ENCODE peak calls at places on chromosomes 3 and 15, in six cellular contexts. One of them, this sample, is unnamed.
A peak's percentile ranks its signal among the peaks of the same experiment; 100 is the strongest.

GRCh38 chr3:134803051-134803505 is 8.0 kb downstream of the EPHB1 start:
- DNase-seq in thoracic aorta: no peak
- DNase-seq in tibial artery: no peak
- DNase-seq in IMR-90: no peak
- DNase-seq in CD8-positive, alpha-beta memory T cell: no peak
- DNase-seq in neural progenitor cell: no peak
- DNase-seq in this sample: no peak

GRCh38 chr3:133881987-133882825 is 13.5 kb downstream of the RAB6B start:
- DNase-seq in thoracic aorta: no peak
- DNase-seq in tibial artery: no peak
- DNase-seq in IMR-90: no peak
- DNase-seq in CD8-positive, alpha-beta memory T cell: no peak
- DNase-seq in neural progenitor cell: no peak
- DNase-seq in this sample: no peak

GRCh38 chr15:35173444-35174118 is 88.5 kb upstream of the NANOGP8 start:
- DNase-seq in thoracic aorta: no peak
- DNase-seq in tibial artery: no peak
- DNase-seq in IMR-90: peak; percentile 62
- DNase-seq in CD8-positive, alpha-beta memory T cell: no peak
- DNase-seq in neural progenitor cell: no peak
- DNase-seq in this sample: no peak

GRCh38 chr3:125431391-125431790 is 56.3 kb upstream of the ZNF148 start:
- DNase-seq in thoracic aorta: no peak
- DNase-seq in tibial artery: no peak
- DNase-seq in IMR-90: peak; percentile 72
- DNase-seq in CD8-positive, alpha-beta memory T cell: no peak
- DNase-seq in neural progenitor cell: no peak
- DNase-seq in this sample: no peak

GRCh38 chr15:41933771-41934170 is 38.6 kb downstream of the EHD4 start:
- DNase-seq in thoracic aorta: no peak
- DNase-seq in tibial artery: no peak
- DNase-seq in IMR-90: peak; percentile 41
- DNase-seq in CD8-positive, alpha-beta memory T cell: no peak
- DNase-seq in neural progenitor cell: no peak
- DNase-seq in this sample: no peak

GRCh38 chr15:27639595-27639994 is 459.5 kb downstream of the OCA2 start:
- DNase-seq in thoracic aorta: no peak
- DNase-seq in tibial artery: no peak
- DNase-seq in IMR-90: no peak
- DNase-seq in CD8-positive, alpha-beta memory T cell: no peak
- DNase-seq in neural progenitor cell: no peak
- DNase-seq in this sample: no peak

GRCh38 chr3:172094621-172095557 is 55.5 kb downstream of the FNDC3B start:
- DNase-seq in thoracic aorta: no peak
- DNase-seq in tibial artery: no peak
- DNase-seq in IMR-90: peak; percentile 62
- DNase-seq in CD8-positive, alpha-beta memory T cell: no peak
- DNase-seq in neural progenitor cell: no peak
- DNase-seq in this sample: peak; percentile 29

GRCh38 chr3:133452603-133453313 is 52.9 kb downstream of the BFSP2 start:
- DNase-seq in thoracic aorta: no peak
- DNase-seq in tibial artery: no peak
- DNase-seq in IMR-90: no peak
- DNase-seq in CD8-positive, alpha-beta memory T cell: no peak
- DNase-seq in neural progenitor cell: peak; percentile 33
- DNase-seq in this sample: no peak

GRCh38 chr15:100123611-100124010 is 218.2 kb downstream of the ADAMTS17 start:
- DNase-seq in thoracic aorta: no peak
- DNase-seq in tibial artery: no peak
- DNase-seq in IMR-90: no peak
- DNase-seq in CD8-positive, alpha-beta memory T cell: no peak
- DNase-seq in neural progenitor cell: no peak
- DNase-seq in this sample: no peak

GRCh38 chr15:100781061-100781960 is 98.3 kb upstream of the ALDH1A3 start:
- DNase-seq in thoracic aorta: no peak
- DNase-seq in tibial artery: peak; percentile 13
- DNase-seq in IMR-90: no peak
- DNase-seq in CD8-positive, alpha-beta memory T cell: no peak
- DNase-seq in neural progenitor cell: peak; percentile 2
- DNase-seq in this sample: no peak

GRCh38 chr3:183991403-183991802 is 26.3 kb downstream of the ABCC5 start:
- DNase-seq in thoracic aorta: no peak
- DNase-seq in tibial artery: no peak
- DNase-seq in IMR-90: no peak
- DNase-seq in CD8-positive, alpha-beta memory T cell: no peak
- DNase-seq in neural progenitor cell: no peak
- DNase-seq in this sample: no peak

GRCh38 chr3:120450261-120450913 is 405 bp downstream of the FSTL1 start:
- DNase-seq in thoracic aorta: no peak
- DNase-seq in tibial artery: peak; percentile 32
- DNase-seq in IMR-90: no peak
- DNase-seq in CD8-positive, alpha-beta memory T cell: no peak
- DNase-seq in neural progenitor cell: peak; percentile 60
- DNase-seq in this sample: peak; percentile 63

GRCh38 chr3:188152660-188153497 is 1.1 kb upstream of the LPP start:
- DNase-seq in thoracic aorta: no peak
- DNase-seq in tibial artery: peak; percentile 42
- DNase-seq in IMR-90: peak; percentile 73
- DNase-seq in CD8-positive, alpha-beta memory T cell: no peak
- DNase-seq in neural progenitor cell: peak; percentile 44
- DNase-seq in this sample: peak; percentile 41

GRCh38 chr15:76336254-76337046 is at the start of gene ISL2:
- DNase-seq in thoracic aorta: no peak
- DNase-seq in tibial artery: no peak
- DNase-seq in IMR-90: peak; percentile 96
- DNase-seq in CD8-positive, alpha-beta memory T cell: peak; percentile 12
- DNase-seq in neural progenitor cell: peak; percentile 97
- DNase-seq in this sample: peak; percentile 53

GRCh38 chr3:155495387-155495786 is 201.9 kb upstream of the STRIT1 start:
- DNase-seq in thoracic aorta: no peak
- DNase-seq in tibial artery: no peak
- DNase-seq in IMR-90: peak; percentile 0
- DNase-seq in CD8-positive, alpha-beta memory T cell: no peak
- DNase-seq in neural progenitor cell: no peak
- DNase-seq in this sample: no peak

GRCh38 chr15:58574612-58575011 is 142.8 kb downstream of the LIPC start:
- DNase-seq in thoracic aorta: no peak
- DNase-seq in tibial artery: no peak
- DNase-seq in IMR-90: no peak
- DNase-seq in CD8-positive, alpha-beta memory T cell: no peak
- DNase-seq in neural progenitor cell: no peak
- DNase-seq in this sample: no peak

GRCh38 chr3:15151166-15151565 is 52.2 kb upstream of the RBSN start:
- DNase-seq in thoracic aorta: no peak
- DNase-seq in tibial artery: no peak
- DNase-seq in IMR-90: no peak
- DNase-seq in CD8-positive, alpha-beta memory T cell: no peak
- DNase-seq in neural progenitor cell: no peak
- DNase-seq in this sample: peak; percentile 5

GRCh38 chr15:86163771-86164170 is 84.1 kb downstream of the AGBL1 start:
- DNase-seq in thoracic aorta: no peak
- DNase-seq in tibial artery: peak; percentile 40
- DNase-seq in IMR-90: no peak
- DNase-seq in CD8-positive, alpha-beta memory T cell: no peak
- DNase-seq in neural progenitor cell: no peak
- DNase-seq in this sample: no peak

GRCh38 chr15:25886498-25887140 is 23.5 kb upstream of the ATP10A start:
- DNase-seq in thoracic aorta: no peak
- DNase-seq in tibial artery: peak; percentile 53
- DNase-seq in IMR-90: no peak
- DNase-seq in CD8-positive, alpha-beta memory T cell: no peak
- DNase-seq in neural progenitor cell: no peak
- DNase-seq in this sample: no peak

GRCh38 chr3:126118591-126118990 is 34.7 kb upstream of the SLC41A3 start:
- DNase-seq in thoracic aorta: no peak
- DNase-seq in tibial artery: peak; percentile 10
- DNase-seq in IMR-90: no peak
- DNase-seq in CD8-positive, alpha-beta memory T cell: no peak
- DNase-seq in neural progenitor cell: no peak
- DNase-seq in this sample: no peak

GRCh38 chr15:39232512-39232911 is 348.4 kb upstream of the THBS1 start:
- DNase-seq in thoracic aorta: no peak
- DNase-seq in tibial artery: no peak
- DNase-seq in IMR-90: peak; percentile 95
- DNase-seq in CD8-positive, alpha-beta memory T cell: no peak
- DNase-seq in neural progenitor cell: no peak
- DNase-seq in this sample: peak; percentile 37

GRCh38 chr15:39230917-39231285 is 350.0 kb upstream of the THBS1 start:
- DNase-seq in thoracic aorta: no peak
- DNase-seq in tibial artery: no peak
- DNase-seq in IMR-90: no peak
- DNase-seq in CD8-positive, alpha-beta memory T cell: no peak
- DNase-seq in neural progenitor cell: no peak
- DNase-seq in this sample: no peak

GRCh38 chr15:39228889-39229288 is 352.0 kb upstream of the THBS1 start:
- DNase-seq in thoracic aorta: no peak
- DNase-seq in tibial artery: no peak
- DNase-seq in IMR-90: no peak
- DNase-seq in CD8-positive, alpha-beta memory T cell: no peak
- DNase-seq in neural progenitor cell: no peak
- DNase-seq in this sample: no peak

GRCh38 chr15:39227001-39227400 is 353.9 kb upstream of the THBS1 start:
- DNase-seq in thoracic aorta: no peak
- DNase-seq in tibial artery: no peak
- DNase-seq in IMR-90: no peak
- DNase-seq in CD8-positive, alpha-beta memory T cell: no peak
- DNase-seq in neural progenitor cell: no peak
- DNase-seq in this sample: no peak

GRCh38 chr15:39230205-39230916 is 350.5 kb upstream of the THBS1 start:
- DNase-seq in thoracic aorta: no peak
- DNase-seq in tibial artery: no peak
- DNase-seq in IMR-90: no peak
- DNase-seq in CD8-positive, alpha-beta memory T cell: no peak
- DNase-seq in neural progenitor cell: no peak
- DNase-seq in this sample: peak; percentile 66
- H3K27ac ChIP-seq in thoracic aorta: no peak overlapping the region
- H3K27ac ChIP-seq in tibial artery: no peak overlapping the region
- H3K27ac ChIP-seq in IMR-90: peak overlapping the region; percentile 50
- H3K27ac ChIP-seq in CD8-positive, alpha-beta memory T cell: no peak overlapping the region
- H3K27ac ChIP-seq in neural progenitor cell: no peak overlapping the region
- H3K27ac ChIP-seq in this sample: no peak overlapping the region

DNA sequence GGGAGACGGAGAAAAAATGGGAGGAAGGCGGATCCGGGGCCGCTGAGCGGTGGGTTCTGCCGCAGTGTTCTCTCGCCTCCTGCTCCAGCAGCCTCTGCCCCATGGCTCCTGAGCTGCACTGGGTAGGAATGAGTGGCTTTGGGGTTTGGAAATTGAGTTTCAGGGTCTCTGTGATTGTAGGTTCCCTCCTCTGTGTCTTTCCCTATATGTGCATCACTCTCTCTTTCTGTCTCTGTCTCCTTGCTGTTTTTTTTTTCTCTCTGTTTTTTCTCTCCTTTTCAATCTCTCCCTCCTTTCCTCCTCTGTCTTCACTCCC is 1.9 kb downstream of the GRM7 start:
- DNase-seq in thoracic aorta: no peak
- DNase-seq in tibial artery: no peak
- DNase-seq in IMR-90: no peak
- DNase-seq in CD8-positive, alpha-beta memory T cell: no peak
- DNase-seq in neural progenitor cell: no peak
- DNase-seq in this sample: no peak
- H3K27me3 ChIP-seq in thoracic aorta: no peaks in the 10 kb centered on the region
- H3K27me3 ChIP-seq in tibial artery: peaks cover 43% of the 10 kb centered on the region
- H3K27me3 ChIP-seq in IMR-90: no peaks in the 10 kb centered on the region
- H3K27me3 ChIP-seq in CD8-positive, alpha-beta memory T cell: no peaks in the 10 kb centered on the region
- H3K27me3 ChIP-seq in neural progenitor cell: peaks cover 90% of the 10 kb centered on the region
- H3K27me3 ChIP-seq in this sample: peaks cover 97% of the 10 kb centered on the region

GRCh38 chr15:82540055-82540983 is at the start of gene RPS17:
- DNase-seq in thoracic aorta: peak; percentile 81
- DNase-seq in tibial artery: peak; percentile 96
- DNase-seq in IMR-90: peak; percentile 93
- DNase-seq in CD8-positive, alpha-beta memory T cell: peak; percentile 98
- DNase-seq in neural progenitor cell: peak; percentile 95
- DNase-seq in this sample: peak; percentile 96

GRCh38 chr15:82540984-82541431 is 751 bp upstream of the RPS17 start:
- DNase-seq in thoracic aorta: no peak
- DNase-seq in tibial artery: no peak
- DNase-seq in IMR-90: peak; percentile 38
- DNase-seq in CD8-positive, alpha-beta memory T cell: no peak
- DNase-seq in neural progenitor cell: peak; percentile 33
- DNase-seq in this sample: peak; percentile 22

GRCh38 chr15:82537351-82537908 is 2.8 kb downstream of the RPS17 start:
- DNase-seq in thoracic aorta: no peak
- DNase-seq in tibial artery: no peak
- DNase-seq in IMR-90: no peak
- DNase-seq in CD8-positive, alpha-beta memory T cell: no peak
- DNase-seq in neural progenitor cell: no peak
- DNase-seq in this sample: peak; percentile 34

GRCh38 chr15:82538961-82539689 is 1.1 kb downstream of the RPS17 start:
- DNase-seq in thoracic aorta: no peak
- DNase-seq in tibial artery: no peak
- DNase-seq in IMR-90: no peak
- DNase-seq in CD8-positive, alpha-beta memory T cell: no peak
- DNase-seq in neural progenitor cell: no peak
- DNase-seq in this sample: no peak

GRCh38 chr15:82539690-82540054 is 585 bp downstream of the RPS17 start:
- DNase-seq in thoracic aorta: no peak
- DNase-seq in tibial artery: no peak
- DNase-seq in IMR-90: no peak
- DNase-seq in CD8-positive, alpha-beta memory T cell: no peak
- DNase-seq in neural progenitor cell: peak; percentile 42
- DNase-seq in this sample: no peak
- H3K36me3 ChIP-seq in thoracic aorta: peaks cover 27% of the 10 kb centered on the region
- H3K36me3 ChIP-seq in tibial artery: peaks cover 43% of the 10 kb centered on the region
- H3K36me3 ChIP-seq in IMR-90: peaks cover 36% of the 10 kb centered on the region
- H3K36me3 ChIP-seq in CD8-positive, alpha-beta memory T cell: peaks cover 34% of the 10 kb centered on the region
- H3K36me3 ChIP-seq in neural progenitor cell: peaks cover 14% of the 10 kb centered on the region
- H3K36me3 ChIP-seq in this sample: peaks cover 31% of the 10 kb centered on the region

GRCh38 chr3:48536116-48536515 is 20.5 kb downstream of the PFKFB4 start:
- DNase-seq in thoracic aorta: no peak
- DNase-seq in tibial artery: no peak
- DNase-seq in IMR-90: no peak
- DNase-seq in CD8-positive, alpha-beta memory T cell: no peak
- DNase-seq in neural progenitor cell: no peak
- DNase-seq in this sample: no peak

GRCh38 chr3:48536787-48537186 is 19.8 kb downstream of the PFKFB4 start:
- DNase-seq in thoracic aorta: no peak
- DNase-seq in tibial artery: no peak
- DNase-seq in IMR-90: no peak
- DNase-seq in CD8-positive, alpha-beta memory T cell: no peak
- DNase-seq in neural progenitor cell: no peak
- DNase-seq in this sample: no peak

GRCh38 chr3:48538451-48538850 is 18.2 kb downstream of the PFKFB4 start:
- DNase-seq in thoracic aorta: no peak
- DNase-seq in tibial artery: no peak
- DNase-seq in IMR-90: no peak
- DNase-seq in CD8-positive, alpha-beta memory T cell: no peak
- DNase-seq in neural progenitor cell: no peak
- DNase-seq in this sample: no peak

GRCh38 chr3:48532974-48533337 is 23.6 kb downstream of the PFKFB4 start:
- DNase-seq in thoracic aorta: no peak
- DNase-seq in tibial artery: no peak
- DNase-seq in IMR-90: no peak
- DNase-seq in CD8-positive, alpha-beta memory T cell: no peak
- DNase-seq in neural progenitor cell: no peak
- DNase-seq in this sample: no peak

DNA sequence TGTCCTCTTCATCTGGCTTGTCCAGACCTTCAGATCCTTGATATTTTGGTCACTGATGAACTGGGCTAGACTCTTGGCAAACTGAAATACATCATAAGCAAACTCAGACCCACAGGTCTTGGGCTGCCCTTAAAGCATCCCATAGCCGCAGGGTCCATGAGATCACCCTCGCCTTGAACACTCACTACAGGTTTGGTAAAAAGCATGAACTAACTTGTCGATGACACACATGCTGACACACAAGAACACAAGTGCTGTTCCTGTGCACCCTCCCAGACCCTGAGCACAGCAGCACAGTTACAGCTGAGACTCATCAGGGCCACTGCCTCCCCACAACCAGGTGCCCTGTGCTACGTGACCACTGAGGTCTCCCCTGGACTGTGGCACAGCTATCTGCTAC is 21.0 kb downstream of the PFKFB4 start:
- DNase-seq in thoracic aorta: no peak
- DNase-seq in tibial artery: no peak
- DNase-seq in IMR-90: no peak
- DNase-seq in CD8-positive, alpha-beta memory T cell: no peak
- DNase-seq in neural progenitor cell: no peak
- DNase-seq in this sample: no peak
- H3K27ac ChIP-seq in thoracic aorta: no peak overlapping the region
- H3K27ac ChIP-seq in tibial artery: no peak overlapping the region
- H3K27ac ChIP-seq in IMR-90: no peak overlapping the region
- H3K27ac ChIP-seq in CD8-positive, alpha-beta memory T cell: no peak overlapping the region
- H3K27ac ChIP-seq in neural progenitor cell: no peak overlapping the region
- H3K27ac ChIP-seq in this sample: no peak overlapping the region

This sample was measured in cardiac muscle cell.